ENCODE peak calls at places on chromosomes 13 and 19, in six cellular contexts. C is tibial artery, I is osteocyte, T is midbrain, W is cardiac septum, P is SJCRH30. U is an unnamed sample.

GRCh38 chr19:2287585-2287984 is 5.6 kb upstream of the PEAK3 start:
- DNase-seq in P (no peak), I (no peak), C (no peak), W (no peak), T (no peak), U (no peak)

GRCh38 chr19:32195706-32196610 is 149.5 kb upstream of the ZNF507 start:
- DNase-seq in T (no peak), C (no peak), P (no peak), W (no peak), I (peak; percentile 68), U (no peak)

GRCh38 chr13:36088463-36088862 is 42.7 kb downstream of the DCLK1 start:
- DNase-seq in W (no peak), P (no peak), C (no peak), T (no peak), I (no peak), U (no peak)

GRCh38 chr19:48006762-48007161 is 12.3 kb downstream of the ELSPBP1 start:
- DNase-seq in I (no peak), C (no peak), W (no peak), P (peak; percentile 31), T (no peak), U (no peak)

GRCh38 chr19:54530866-54531265 is 28.2 kb downstream of the LAIR2 start:
- DNase-seq in T (no peak), I (no peak), W (no peak), C (no peak), P (no peak), U (no peak)

GRCh38 chr13:83589816-83590215 is 292.5 kb downstream of the SLITRK1 start:
- DNase-seq in P (no peak), C (no peak), W (no peak), T (no peak), I (no peak), U (no peak)

GRCh38 chr13:25375727-25376358 is 4.1 kb downstream of the ATP8A2 start:
- DNase-seq in T (peak; percentile 40), W (no peak), C (no peak), I (no peak), P (peak; percentile 79), U (peak; percentile 35)

GRCh38 chr19:19053508-19054314 is 10.1 kb upstream of the SLC25A42 start:
- DNase-seq in I (no peak), C (no peak), T (peak; percentile 39), W (no peak), P (peak; percentile 81), U (peak; percentile 49)

GRCh38 chr19:17504030-17504429 is 7.4 kb upstream of the PGLS start:
- DNase-seq in C (no peak), P (no peak), T (no peak), I (no peak), W (no peak), U (no peak)

GRCh38 chr19:55406869-55407624 is 541 bp downstream of the UBE2S start:
- DNase-seq in W (no peak), T (no peak), I (no peak), P (no peak), C (no peak), U (no peak)

GRCh38 chr19:17170538-17171297 is 44.4 kb upstream of the USE1 start:
- DNase-seq in P (no peak), I (no peak), C (no peak), W (no peak), T (no peak), U (no peak)

GRCh38 chr19:7257148-7258041 is 36.8 kb downstream of the INSR start:
- DNase-seq in W (no peak), I (no peak), P (no peak), T (no peak), C (no peak), U (peak; percentile 72)

GRCh38 chr19:31013391-31013975 is 335.8 kb downstream of the TSHZ3 start:
- DNase-seq in P (no peak), W (no peak), T (no peak), C (no peak), I (no peak), U (no peak)

GRCh38 chr13:24925318-24926231 is 161.6 kb downstream of the RNF17 start:
- DNase-seq in W (no peak), T (no peak), I (no peak), P (peak; percentile 39), C (no peak), U (no peak)

GRCh38 chr19:3801412-3802096 is 15.4 kb upstream of the MATK start:
- DNase-seq in T (peak; percentile 19), C (no peak), P (no peak), I (no peak), W (peak; percentile 86), U (no peak)

GRCh38 chr13:43285891-43286602 is 262.7 kb downstream of the DNAJC15 start:
- DNase-seq in C (peak; percentile 26), T (no peak), W (no peak), I (no peak), P (peak; percentile 66), U (no peak)

GRCh38 chr13:95403349-95404140 is 102.3 kb upstream of the ABCC4 start:
- DNase-seq in I (no peak), W (no peak), C (no peak), P (peak; percentile 12), T (no peak), U (no peak)

GRCh38 chr19:55526216-55527196 is 10.4 kb downstream of the SBK2 start:
- DNase-seq in P (peak; percentile 95), I (no peak), T (no peak), C (no peak), W (no peak), U (peak; percentile 71)

GRCh38 chr13:48801255-48801654 is 147.5 kb downstream of the CYSLTR2 start:
- DNase-seq in T (no peak), I (no peak), P (no peak), C (no peak), W (no peak), U (no peak)

GRCh38 chr13:94362411-94362909 is 117.0 kb downstream of the DCT start:
- DNase-seq in I (no peak), T (peak; percentile 83), W (no peak), C (peak; percentile 58), P (peak; percentile 89), U (peak; percentile 73)

GRCh38 chr19:17719730-17720486 is 628 bp downstream of the MAP1S start:
- DNase-seq in I (no peak), P (no peak), T (no peak), C (no peak), W (no peak), U (no peak)

GRCh38 chr19:54704928-54705327 is 19.3 kb upstream of the KIR3DL3 start:
- DNase-seq in W (no peak), P (no peak), C (no peak), T (no peak), I (no peak), U (no peak)

GRCh38 chr19:5120833-5121232 is 151.9 kb downstream of the KDM4B start:
- DNase-seq in T (no peak), W (no peak), I (no peak), C (no peak), P (no peak), U (no peak)

GRCh38 chr13:32259116-32259515 is 56.0 kb downstream of the ZAR1L start:
- DNase-seq in P (no peak), W (no peak), I (no peak), T (no peak), C (no peak), U (no peak)

GRCh38 chr13:21696865-21697448 is 26.1 kb downstream of the FGF9 start:
- DNase-seq in C (no peak), W (no peak), I (no peak), T (no peak), P (no peak), U (no peak)

GRCh38 chr19:45368737-45369340 is 1.5 kb downstream of the ERCC2 start:
- DNase-seq in C (no peak), T (no peak), W (no peak), P (no peak), I (no peak), U (no peak)

GRCh38 chr19:51710163-51710562 is 13.6 kb downstream of the HAS1 start:
- DNase-seq in W (no peak), I (no peak), T (no peak), C (no peak), P (peak; percentile 57), U (no peak)

GRCh38 chr19:13913352-13913751 is 7.4 kb downstream of the CC2D1A start:
- DNase-seq in P (no peak), C (no peak), I (no peak), W (no peak), T (no peak), U (no peak)

U was measured in H54.